ENCODE peak calls at places on chromosomes 4 and X, in seven cellular contexts. Y is glomerular endothelial cell; M is activated naive CD4-positive, alpha-beta T cell; G is iris pigment epithelial cell; X is T follicular helper cell; Z is aorta; V is stomach. Q is an unnamed sample.

GRCh38 chr4:28555851-28556250 is 1695.2 kb downstream of the STIM2 start:
- DNase-seq in Y (no peak), M (no peak), G (peak), X (no peak), Z (no peak), V (no peak), Q (peak)

GRCh38 chr4:137307806-137308205 is 224.5 kb downstream of the PCDH18 start:
- DNase-seq in Y (no peak), M (no peak), G (peak), X (no peak), Z (peak), V (no peak), Q (peak)

GRCh38 chr4:94304365-94304971 is 38.2 kb downstream of the HPGDS start:
- DNase-seq in Y (peak), M (no peak), G (peak), X (no peak), Z (no peak), V (no peak), Q (peak)

GRCh38 chr4:139643042-139643895 is 22.4 kb upstream of the MGST2 start:
- DNase-seq in Y (no peak), M (no peak), G (no peak), X (no peak), Z (no peak), V (no peak), Q (no peak)

GRCh38 chrX:133813991-133814390 is 171.4 kb downstream of the GPC3 start:
- DNase-seq in Y (no peak), M (no peak), G (no peak), X (no peak), Z (no peak), V (no peak), Q (no peak)

GRCh38 chrX:154458954-154459829 is 1.1 kb downstream of the PLXNA3 start:
- DNase-seq in Y (no peak), M (no peak), G (no peak), X (no peak), Z (peak), V (peak), Q (no peak)

GRCh38 chrX:51889851-51890250 is 3.6 kb upstream of the MAGED1 start:
- DNase-seq in Y (no peak), M (no peak), G (no peak), X (no peak), Z (no peak), V (no peak), Q (no peak)

GRCh38 chr4:87026795-87027495 is 92.1 kb downstream of the AFF1 start:
- DNase-seq in Y (no peak), M (no peak), G (no peak), X (no peak), Z (no peak), V (no peak), Q (no peak)

GRCh38 chrX:138669693-138670092 is 41.8 kb downstream of the FGF13 start:
- DNase-seq in Y (no peak), M (no peak), G (no peak), X (no peak), Z (no peak), V (no peak), Q (no peak)

GRCh38 chr4:101155859-101156430 is 191.4 kb downstream of the PPP3CA start:
- DNase-seq in Y (no peak), M (no peak), G (no peak), X (no peak), Z (no peak), V (no peak), Q (no peak)

GRCh38 chr4:25144870-25145481 is 15.3 kb downstream of the SEPSECS start:
- DNase-seq in Y (peak), M (no peak), G (peak), X (no peak), Z (no peak), V (no peak), Q (peak)

GRCh38 chr4:151408630-151409469 is at the start of gene FHIP1A:
- DNase-seq in Y (no peak), M (peak), G (peak), X (peak), Z (peak), V (peak), Q (peak)

GRCh38 chr4:78464265-78464664 is 87.3 kb upstream of the ANXA3 start:
- DNase-seq in Y (no peak), M (no peak), G (no peak), X (no peak), Z (no peak), V (no peak), Q (no peak)

GRCh38 chr4:185786422-185786821 is 25.6 kb downstream of the SORBS2 start:
- DNase-seq in Y (no peak), M (no peak), G (no peak), X (no peak), Z (no peak), V (no peak), Q (no peak)

GRCh38 chr4:168221298-168221697 is 97.3 kb downstream of the DDX60 start:
- DNase-seq in Y (peak), M (no peak), G (peak), X (no peak), Z (no peak), V (no peak), Q (peak)

GRCh38 chr4:1373892-1374705 is 27.1 kb downstream of the UVSSA start:
- DNase-seq in Y (no peak), M (no peak), G (no peak), X (no peak), Z (peak), V (no peak), Q (no peak)

Q was measured in IMR-90.